ENCODE peak calls at places on chromosome 20, in nine cellular contexts. One of them, this sample, is unnamed.

GRCh38 chr20:61733216-61733615 is 332.5 kb downstream of the TAF4 start:
- DNase-seq in keratinocyte: no peak
- DNase-seq in GDM1: no peak
- DNase-seq in activated CD4-positive, alpha-beta T cell treated with anti-CD3 and anti-CD28 coated beads for 24 hours: no peak
- DNase-seq in stimulated activated CD8-positive, alpha-beta memory T cell treated with anti-CD3 and anti-CD28 coated beads, Interleukin-15, amount 100 ng/mL, for 48 hours: no peak
- DNase-seq in stimulated activated CD4-positive, alpha-beta T cell treated with anti-CD3 and anti-CD28 coated beads, Interleukin-1b, Interleukin-23, amount 100 ng/mL, for 1 hour: no peak
- DNase-seq in activated naive CD4-positive, alpha-beta T cell treated with Interleukin-2 at 50 U/mL for 16 hours: no peak
- DNase-seq in mesothelial cell of epicardium: no peak
- DNase-seq in NCI-H1105: no peak
- DNase-seq in this sample: no peak

GRCh38 chr20:32538526-32538918 is 46.6 kb downstream of the NOL4L start:
- DNase-seq in keratinocyte: no peak
- DNase-seq in GDM1: no peak
- DNase-seq in activated CD4-positive, alpha-beta T cell treated with anti-CD3 and anti-CD28 coated beads for 24 hours: no peak
- DNase-seq in stimulated activated CD8-positive, alpha-beta memory T cell treated with anti-CD3 and anti-CD28 coated beads, Interleukin-15, amount 100 ng/mL, for 48 hours: no peak
- DNase-seq in stimulated activated CD4-positive, alpha-beta T cell treated with anti-CD3 and anti-CD28 coated beads, Interleukin-1b, Interleukin-23, amount 100 ng/mL, for 1 hour: no peak
- DNase-seq in activated naive CD4-positive, alpha-beta T cell treated with Interleukin-2 at 50 U/mL for 16 hours: peak
- DNase-seq in mesothelial cell of epicardium: no peak
- DNase-seq in NCI-H1105: no peak
- DNase-seq in this sample: no peak

GRCh38 chr20:51236396-51236795 is 213.5 kb upstream of the KCNG1 start:
- DNase-seq in keratinocyte: no peak
- DNase-seq in GDM1: no peak
- DNase-seq in activated CD4-positive, alpha-beta T cell treated with anti-CD3 and anti-CD28 coated beads for 24 hours: no peak
- DNase-seq in stimulated activated CD8-positive, alpha-beta memory T cell treated with anti-CD3 and anti-CD28 coated beads, Interleukin-15, amount 100 ng/mL, for 48 hours: no peak
- DNase-seq in stimulated activated CD4-positive, alpha-beta T cell treated with anti-CD3 and anti-CD28 coated beads, Interleukin-1b, Interleukin-23, amount 100 ng/mL, for 1 hour: no peak
- DNase-seq in activated naive CD4-positive, alpha-beta T cell treated with Interleukin-2 at 50 U/mL for 16 hours: no peak
- DNase-seq in mesothelial cell of epicardium: no peak
- DNase-seq in NCI-H1105: no peak
- DNase-seq in this sample: no peak

GRCh38 chr20:32564921-32565734 is 20.0 kb downstream of the NOL4L start:
- DNase-seq in keratinocyte: no peak
- DNase-seq in GDM1: no peak
- DNase-seq in activated CD4-positive, alpha-beta T cell treated with anti-CD3 and anti-CD28 coated beads for 24 hours: no peak
- DNase-seq in stimulated activated CD8-positive, alpha-beta memory T cell treated with anti-CD3 and anti-CD28 coated beads, Interleukin-15, amount 100 ng/mL, for 48 hours: no peak
- DNase-seq in stimulated activated CD4-positive, alpha-beta T cell treated with anti-CD3 and anti-CD28 coated beads, Interleukin-1b, Interleukin-23, amount 100 ng/mL, for 1 hour: no peak
- DNase-seq in activated naive CD4-positive, alpha-beta T cell treated with Interleukin-2 at 50 U/mL for 16 hours: no peak
- DNase-seq in mesothelial cell of epicardium: no peak
- DNase-seq in NCI-H1105: no peak
- DNase-seq in this sample: no peak

GRCh38 chr20:57579331-57579897 is 18.5 kb downstream of the PCK1 start:
- DNase-seq in keratinocyte: no peak
- DNase-seq in GDM1: no peak
- DNase-seq in activated CD4-positive, alpha-beta T cell treated with anti-CD3 and anti-CD28 coated beads for 24 hours: no peak
- DNase-seq in stimulated activated CD8-positive, alpha-beta memory T cell treated with anti-CD3 and anti-CD28 coated beads, Interleukin-15, amount 100 ng/mL, for 48 hours: no peak
- DNase-seq in stimulated activated CD4-positive, alpha-beta T cell treated with anti-CD3 and anti-CD28 coated beads, Interleukin-1b, Interleukin-23, amount 100 ng/mL, for 1 hour: no peak
- DNase-seq in activated naive CD4-positive, alpha-beta T cell treated with Interleukin-2 at 50 U/mL for 16 hours: no peak
- DNase-seq in mesothelial cell of epicardium: no peak
- DNase-seq in NCI-H1105: no peak
- DNase-seq in this sample: no peak

GRCh38 chr20:32968833-32969241 is 35.4 kb downstream of the SUN5 start:
- DNase-seq in keratinocyte: no peak
- DNase-seq in GDM1: no peak
- DNase-seq in activated CD4-positive, alpha-beta T cell treated with anti-CD3 and anti-CD28 coated beads for 24 hours: no peak
- DNase-seq in stimulated activated CD8-positive, alpha-beta memory T cell treated with anti-CD3 and anti-CD28 coated beads, Interleukin-15, amount 100 ng/mL, for 48 hours: peak
- DNase-seq in stimulated activated CD4-positive, alpha-beta T cell treated with anti-CD3 and anti-CD28 coated beads, Interleukin-1b, Interleukin-23, amount 100 ng/mL, for 1 hour: no peak
- DNase-seq in activated naive CD4-positive, alpha-beta T cell treated with Interleukin-2 at 50 U/mL for 16 hours: peak
- DNase-seq in mesothelial cell of epicardium: no peak
- DNase-seq in NCI-H1105: no peak
- DNase-seq in this sample: no peak

GRCh38 chr20:4748847-4749246 is 27.1 kb downstream of the PRND start:
- DNase-seq in keratinocyte: no peak
- DNase-seq in GDM1: no peak
- DNase-seq in activated CD4-positive, alpha-beta T cell treated with anti-CD3 and anti-CD28 coated beads for 24 hours: no peak
- DNase-seq in stimulated activated CD8-positive, alpha-beta memory T cell treated with anti-CD3 and anti-CD28 coated beads, Interleukin-15, amount 100 ng/mL, for 48 hours: no peak
- DNase-seq in stimulated activated CD4-positive, alpha-beta T cell treated with anti-CD3 and anti-CD28 coated beads, Interleukin-1b, Interleukin-23, amount 100 ng/mL, for 1 hour: no peak
- DNase-seq in activated naive CD4-positive, alpha-beta T cell treated with Interleukin-2 at 50 U/mL for 16 hours: no peak
- DNase-seq in mesothelial cell of epicardium: no peak
- DNase-seq in NCI-H1105: no peak
- DNase-seq in this sample: no peak

GRCh38 chr20:62079166-62079565 is 13.5 kb upstream of the TAF4 start:
- DNase-seq in keratinocyte: no peak
- DNase-seq in GDM1: no peak
- DNase-seq in activated CD4-positive, alpha-beta T cell treated with anti-CD3 and anti-CD28 coated beads for 24 hours: no peak
- DNase-seq in stimulated activated CD8-positive, alpha-beta memory T cell treated with anti-CD3 and anti-CD28 coated beads, Interleukin-15, amount 100 ng/mL, for 48 hours: no peak
- DNase-seq in stimulated activated CD4-positive, alpha-beta T cell treated with anti-CD3 and anti-CD28 coated beads, Interleukin-1b, Interleukin-23, amount 100 ng/mL, for 1 hour: no peak
- DNase-seq in activated naive CD4-positive, alpha-beta T cell treated with Interleukin-2 at 50 U/mL for 16 hours: no peak
- DNase-seq in mesothelial cell of epicardium: no peak
- DNase-seq in NCI-H1105: no peak
- DNase-seq in this sample: no peak

GRCh38 chr20:20505554-20505953 is 137.7 kb downstream of the INSM1 start:
- DNase-seq in keratinocyte: no peak
- DNase-seq in GDM1: no peak
- DNase-seq in activated CD4-positive, alpha-beta T cell treated with anti-CD3 and anti-CD28 coated beads for 24 hours: no peak
- DNase-seq in stimulated activated CD8-positive, alpha-beta memory T cell treated with anti-CD3 and anti-CD28 coated beads, Interleukin-15, amount 100 ng/mL, for 48 hours: no peak
- DNase-seq in stimulated activated CD4-positive, alpha-beta T cell treated with anti-CD3 and anti-CD28 coated beads, Interleukin-1b, Interleukin-23, amount 100 ng/mL, for 1 hour: no peak
- DNase-seq in activated naive CD4-positive, alpha-beta T cell treated with Interleukin-2 at 50 U/mL for 16 hours: no peak
- DNase-seq in mesothelial cell of epicardium: no peak
- DNase-seq in NCI-H1105: no peak
- DNase-seq in this sample: no peak

GRCh38 chr20:23646106-23646958 is 8.6 kb upstream of the CST3 start:
- DNase-seq in keratinocyte: no peak
- DNase-seq in GDM1: no peak
- DNase-seq in activated CD4-positive, alpha-beta T cell treated with anti-CD3 and anti-CD28 coated beads for 24 hours: no peak
- DNase-seq in stimulated activated CD8-positive, alpha-beta memory T cell treated with anti-CD3 and anti-CD28 coated beads, Interleukin-15, amount 100 ng/mL, for 48 hours: no peak
- DNase-seq in stimulated activated CD4-positive, alpha-beta T cell treated with anti-CD3 and anti-CD28 coated beads, Interleukin-1b, Interleukin-23, amount 100 ng/mL, for 1 hour: no peak
- DNase-seq in activated naive CD4-positive, alpha-beta T cell treated with Interleukin-2 at 50 U/mL for 16 hours: no peak
- DNase-seq in mesothelial cell of epicardium: no peak
- DNase-seq in NCI-H1105: no peak
- DNase-seq in this sample: no peak

GRCh38 chr20:61803903-61804804 is 261.5 kb downstream of the TAF4 start:
- DNase-seq in keratinocyte: no peak
- DNase-seq in GDM1: no peak
- DNase-seq in activated CD4-positive, alpha-beta T cell treated with anti-CD3 and anti-CD28 coated beads for 24 hours: no peak
- DNase-seq in stimulated activated CD8-positive, alpha-beta memory T cell treated with anti-CD3 and anti-CD28 coated beads, Interleukin-15, amount 100 ng/mL, for 48 hours: no peak
- DNase-seq in stimulated activated CD4-positive, alpha-beta T cell treated with anti-CD3 and anti-CD28 coated beads, Interleukin-1b, Interleukin-23, amount 100 ng/mL, for 1 hour: no peak
- DNase-seq in activated naive CD4-positive, alpha-beta T cell treated with Interleukin-2 at 50 U/mL for 16 hours: no peak
- DNase-seq in mesothelial cell of epicardium: peak
- DNase-seq in NCI-H1105: no peak
- DNase-seq in this sample: no peak

GRCh38 chr20:62704341-62704948 is 4.2 kb upstream of the NTSR1 start:
- DNase-seq in keratinocyte: peak
- DNase-seq in GDM1: no peak
- DNase-seq in activated CD4-positive, alpha-beta T cell treated with anti-CD3 and anti-CD28 coated beads for 24 hours: no peak
- DNase-seq in stimulated activated CD8-positive, alpha-beta memory T cell treated with anti-CD3 and anti-CD28 coated beads, Interleukin-15, amount 100 ng/mL, for 48 hours: no peak
- DNase-seq in stimulated activated CD4-positive, alpha-beta T cell treated with anti-CD3 and anti-CD28 coated beads, Interleukin-1b, Interleukin-23, amount 100 ng/mL, for 1 hour: no peak
- DNase-seq in activated naive CD4-positive, alpha-beta T cell treated with Interleukin-2 at 50 U/mL for 16 hours: no peak
- DNase-seq in mesothelial cell of epicardium: peak
- DNase-seq in NCI-H1105: peak
- DNase-seq in this sample: peak

GRCh38 chr20:59020938-59021551 is 1.8 kb downstream of the TUBB1 start:
- DNase-seq in keratinocyte: no peak
- DNase-seq in GDM1: no peak
- DNase-seq in activated CD4-positive, alpha-beta T cell treated with anti-CD3 and anti-CD28 coated beads for 24 hours: no peak
- DNase-seq in stimulated activated CD8-positive, alpha-beta memory T cell treated with anti-CD3 and anti-CD28 coated beads, Interleukin-15, amount 100 ng/mL, for 48 hours: no peak
- DNase-seq in stimulated activated CD4-positive, alpha-beta T cell treated with anti-CD3 and anti-CD28 coated beads, Interleukin-1b, Interleukin-23, amount 100 ng/mL, for 1 hour: no peak
- DNase-seq in activated naive CD4-positive, alpha-beta T cell treated with Interleukin-2 at 50 U/mL for 16 hours: no peak
- DNase-seq in mesothelial cell of epicardium: no peak
- DNase-seq in NCI-H1105: no peak
- DNase-seq in this sample: peak

GRCh38 chr20:20360464-20360863 is 7.4 kb upstream of the INSM1 start:
- DNase-seq in keratinocyte: peak
- DNase-seq in GDM1: peak
- DNase-seq in activated CD4-positive, alpha-beta T cell treated with anti-CD3 and anti-CD28 coated beads for 24 hours: no peak
- DNase-seq in stimulated activated CD8-positive, alpha-beta memory T cell treated with anti-CD3 and anti-CD28 coated beads, Interleukin-15, amount 100 ng/mL, for 48 hours: no peak
- DNase-seq in stimulated activated CD4-positive, alpha-beta T cell treated with anti-CD3 and anti-CD28 coated beads, Interleukin-1b, Interleukin-23, amount 100 ng/mL, for 1 hour: no peak
- DNase-seq in activated naive CD4-positive, alpha-beta T cell treated with Interleukin-2 at 50 U/mL for 16 hours: peak
- DNase-seq in mesothelial cell of epicardium: no peak
- DNase-seq in NCI-H1105: peak
- DNase-seq in this sample: no peak

GRCh38 chr20:15930324-15931305 is 642.6 kb downstream of the KIF16B start:
- DNase-seq in keratinocyte: no peak
- DNase-seq in GDM1: no peak
- DNase-seq in activated CD4-positive, alpha-beta T cell treated with anti-CD3 and anti-CD28 coated beads for 24 hours: no peak
- DNase-seq in stimulated activated CD8-positive, alpha-beta memory T cell treated with anti-CD3 and anti-CD28 coated beads, Interleukin-15, amount 100 ng/mL, for 48 hours: no peak
- DNase-seq in stimulated activated CD4-positive, alpha-beta T cell treated with anti-CD3 and anti-CD28 coated beads, Interleukin-1b, Interleukin-23, amount 100 ng/mL, for 1 hour: no peak
- DNase-seq in activated naive CD4-positive, alpha-beta T cell treated with Interleukin-2 at 50 U/mL for 16 hours: no peak
- DNase-seq in mesothelial cell of epicardium: no peak
- DNase-seq in NCI-H1105: peak
- DNase-seq in this sample: no peak

GRCh38 chr20:10848810-10849370 is 175.1 kb upstream of the JAG1 start:
- DNase-seq in keratinocyte: peak
- DNase-seq in GDM1: no peak
- DNase-seq in activated CD4-positive, alpha-beta T cell treated with anti-CD3 and anti-CD28 coated beads for 24 hours: no peak
- DNase-seq in stimulated activated CD8-positive, alpha-beta memory T cell treated with anti-CD3 and anti-CD28 coated beads, Interleukin-15, amount 100 ng/mL, for 48 hours: no peak
- DNase-seq in stimulated activated CD4-positive, alpha-beta T cell treated with anti-CD3 and anti-CD28 coated beads, Interleukin-1b, Interleukin-23, amount 100 ng/mL, for 1 hour: no peak
- DNase-seq in activated naive CD4-positive, alpha-beta T cell treated with Interleukin-2 at 50 U/mL for 16 hours: no peak
- DNase-seq in mesothelial cell of epicardium: no peak
- DNase-seq in NCI-H1105: no peak
- DNase-seq in this sample: peak

GRCh38 chr20:53794529-53795115 is 201.0 kb upstream of the ZNF217 start:
- DNase-seq in keratinocyte: no peak
- DNase-seq in GDM1: no peak
- DNase-seq in activated CD4-positive, alpha-beta T cell treated with anti-CD3 and anti-CD28 coated beads for 24 hours: no peak
- DNase-seq in stimulated activated CD8-positive, alpha-beta memory T cell treated with anti-CD3 and anti-CD28 coated beads, Interleukin-15, amount 100 ng/mL, for 48 hours: no peak
- DNase-seq in stimulated activated CD4-positive, alpha-beta T cell treated with anti-CD3 and anti-CD28 coated beads, Interleukin-1b, Interleukin-23, amount 100 ng/mL, for 1 hour: no peak
- DNase-seq in activated naive CD4-positive, alpha-beta T cell treated with Interleukin-2 at 50 U/mL for 16 hours: no peak
- DNase-seq in mesothelial cell of epicardium: no peak
- DNase-seq in NCI-H1105: no peak
- DNase-seq in this sample: no peak

GRCh38 chr20:48773837-48774418 is 53.9 kb downstream of the PREX1 start:
- DNase-seq in keratinocyte: no peak
- DNase-seq in GDM1: no peak
- DNase-seq in activated CD4-positive, alpha-beta T cell treated with anti-CD3 and anti-CD28 coated beads for 24 hours: no peak
- DNase-seq in stimulated activated CD8-positive, alpha-beta memory T cell treated with anti-CD3 and anti-CD28 coated beads, Interleukin-15, amount 100 ng/mL, for 48 hours: no peak
- DNase-seq in stimulated activated CD4-positive, alpha-beta T cell treated with anti-CD3 and anti-CD28 coated beads, Interleukin-1b, Interleukin-23, amount 100 ng/mL, for 1 hour: no peak
- DNase-seq in activated naive CD4-positive, alpha-beta T cell treated with Interleukin-2 at 50 U/mL for 16 hours: no peak
- DNase-seq in mesothelial cell of epicardium: no peak
- DNase-seq in NCI-H1105: no peak
- DNase-seq in this sample: no peak

GRCh38 chr20:20207872-20208271 is 155.5 kb downstream of the CFAP61 start:
- DNase-seq in keratinocyte: no peak
- DNase-seq in GDM1: no peak
- DNase-seq in activated CD4-positive, alpha-beta T cell treated with anti-CD3 and anti-CD28 coated beads for 24 hours: no peak
- DNase-seq in stimulated activated CD8-positive, alpha-beta memory T cell treated with anti-CD3 and anti-CD28 coated beads, Interleukin-15, amount 100 ng/mL, for 48 hours: no peak
- DNase-seq in stimulated activated CD4-positive, alpha-beta T cell treated with anti-CD3 and anti-CD28 coated beads, Interleukin-1b, Interleukin-23, amount 100 ng/mL, for 1 hour: no peak
- DNase-seq in activated naive CD4-positive, alpha-beta T cell treated with Interleukin-2 at 50 U/mL for 16 hours: no peak
- DNase-seq in mesothelial cell of epicardium: no peak
- DNase-seq in NCI-H1105: no peak
- DNase-seq in this sample: no peak

GRCh38 chr20:57601211-57601570 is 19.0 kb downstream of the ZBP1 start:
- DNase-seq in keratinocyte: no peak
- DNase-seq in GDM1: no peak
- DNase-seq in activated CD4-positive, alpha-beta T cell treated with anti-CD3 and anti-CD28 coated beads for 24 hours: no peak
- DNase-seq in stimulated activated CD8-positive, alpha-beta memory T cell treated with anti-CD3 and anti-CD28 coated beads, Interleukin-15, amount 100 ng/mL, for 48 hours: no peak
- DNase-seq in stimulated activated CD4-positive, alpha-beta T cell treated with anti-CD3 and anti-CD28 coated beads, Interleukin-1b, Interleukin-23, amount 100 ng/mL, for 1 hour: no peak
- DNase-seq in activated naive CD4-positive, alpha-beta T cell treated with Interleukin-2 at 50 U/mL for 16 hours: no peak
- DNase-seq in mesothelial cell of epicardium: no peak
- DNase-seq in NCI-H1105: no peak
- DNase-seq in this sample: no peak

GRCh38 chr20:57385940-57386339 is 5.3 kb upstream of the RBM38 start:
- DNase-seq in keratinocyte: no peak
- DNase-seq in GDM1: no peak
- DNase-seq in activated CD4-positive, alpha-beta T cell treated with anti-CD3 and anti-CD28 coated beads for 24 hours: no peak
- DNase-seq in stimulated activated CD8-positive, alpha-beta memory T cell treated with anti-CD3 and anti-CD28 coated beads, Interleukin-15, amount 100 ng/mL, for 48 hours: no peak
- DNase-seq in stimulated activated CD4-positive, alpha-beta T cell treated with anti-CD3 and anti-CD28 coated beads, Interleukin-1b, Interleukin-23, amount 100 ng/mL, for 1 hour: no peak
- DNase-seq in activated naive CD4-positive, alpha-beta T cell treated with Interleukin-2 at 50 U/mL for 16 hours: no peak
- DNase-seq in mesothelial cell of epicardium: no peak
- DNase-seq in NCI-H1105: no peak
- DNase-seq in this sample: no peak

GRCh38 chr20:45345104-45345936 is 2.9 kb downstream of the SDC4 start:
- DNase-seq in keratinocyte: no peak
- DNase-seq in GDM1: no peak
- DNase-seq in activated CD4-positive, alpha-beta T cell treated with anti-CD3 and anti-CD28 coated beads for 24 hours: no peak
- DNase-seq in stimulated activated CD8-positive, alpha-beta memory T cell treated with anti-CD3 and anti-CD28 coated beads, Interleukin-15, amount 100 ng/mL, for 48 hours: no peak
- DNase-seq in stimulated activated CD4-positive, alpha-beta T cell treated with anti-CD3 and anti-CD28 coated beads, Interleukin-1b, Interleukin-23, amount 100 ng/mL, for 1 hour: no peak
- DNase-seq in activated naive CD4-positive, alpha-beta T cell treated with Interleukin-2 at 50 U/mL for 16 hours: no peak
- DNase-seq in mesothelial cell of epicardium: no peak
- DNase-seq in NCI-H1105: no peak
- DNase-seq in this sample: no peak

GRCh38 chr20:22333885-22334545 is 250.4 kb downstream of the FOXA2 start:
- DNase-seq in keratinocyte: no peak
- DNase-seq in GDM1: peak
- DNase-seq in activated CD4-positive, alpha-beta T cell treated with anti-CD3 and anti-CD28 coated beads for 24 hours: peak
- DNase-seq in stimulated activated CD8-positive, alpha-beta memory T cell treated with anti-CD3 and anti-CD28 coated beads, Interleukin-15, amount 100 ng/mL, for 48 hours: peak
- DNase-seq in stimulated activated CD4-positive, alpha-beta T cell treated with anti-CD3 and anti-CD28 coated beads, Interleukin-1b, Interleukin-23, amount 100 ng/mL, for 1 hour: peak
- DNase-seq in activated naive CD4-positive, alpha-beta T cell treated with Interleukin-2 at 50 U/mL for 16 hours: peak
- DNase-seq in mesothelial cell of epicardium: peak
- DNase-seq in NCI-H1105: peak
- DNase-seq in this sample: no peak

GRCh38 chr20:62952373-62953166 is at the start of gene SLC17A9:
- DNase-seq in keratinocyte: no peak
- DNase-seq in GDM1: peak
- DNase-seq in activated CD4-positive, alpha-beta T cell treated with anti-CD3 and anti-CD28 coated beads for 24 hours: no peak
- DNase-seq in stimulated activated CD8-positive, alpha-beta memory T cell treated with anti-CD3 and anti-CD28 coated beads, Interleukin-15, amount 100 ng/mL, for 48 hours: peak
- DNase-seq in stimulated activated CD4-positive, alpha-beta T cell treated with anti-CD3 and anti-CD28 coated beads, Interleukin-1b, Interleukin-23, amount 100 ng/mL, for 1 hour: no peak
- DNase-seq in activated naive CD4-positive, alpha-beta T cell treated with Interleukin-2 at 50 U/mL for 16 hours: peak
- DNase-seq in mesothelial cell of epicardium: no peak
- DNase-seq in NCI-H1105: no peak
- DNase-seq in this sample: no peak

GRCh38 chr20:6265204-6265904 is 142.5 kb upstream of the FERMT1 start:
- DNase-seq in keratinocyte: no peak
- DNase-seq in GDM1: no peak
- DNase-seq in activated CD4-positive, alpha-beta T cell treated with anti-CD3 and anti-CD28 coated beads for 24 hours: no peak
- DNase-seq in stimulated activated CD8-positive, alpha-beta memory T cell treated with anti-CD3 and anti-CD28 coated beads, Interleukin-15, amount 100 ng/mL, for 48 hours: no peak
- DNase-seq in stimulated activated CD4-positive, alpha-beta T cell treated with anti-CD3 and anti-CD28 coated beads, Interleukin-1b, Interleukin-23, amount 100 ng/mL, for 1 hour: no peak
- DNase-seq in activated naive CD4-positive, alpha-beta T cell treated with Interleukin-2 at 50 U/mL for 16 hours: no peak
- DNase-seq in mesothelial cell of epicardium: no peak
- DNase-seq in NCI-H1105: peak
- DNase-seq in this sample: no peak

GRCh38 chr20:50527068-50527605 is 17.0 kb downstream of the PTPN1 start:
- DNase-seq in keratinocyte: no peak
- DNase-seq in GDM1: no peak
- DNase-seq in activated CD4-positive, alpha-beta T cell treated with anti-CD3 and anti-CD28 coated beads for 24 hours: no peak
- DNase-seq in stimulated activated CD8-positive, alpha-beta memory T cell treated with anti-CD3 and anti-CD28 coated beads, Interleukin-15, amount 100 ng/mL, for 48 hours: no peak
- DNase-seq in stimulated activated CD4-positive, alpha-beta T cell treated with anti-CD3 and anti-CD28 coated beads, Interleukin-1b, Interleukin-23, amount 100 ng/mL, for 1 hour: no peak
- DNase-seq in activated naive CD4-positive, alpha-beta T cell treated with Interleukin-2 at 50 U/mL for 16 hours: no peak
- DNase-seq in mesothelial cell of epicardium: no peak
- DNase-seq in NCI-H1105: no peak
- DNase-seq in this sample: no peak

GRCh38 chr20:33884633-33885032 is 73.5 kb downstream of the CHMP4B start:
- DNase-seq in keratinocyte: no peak
- DNase-seq in GDM1: no peak
- DNase-seq in activated CD4-positive, alpha-beta T cell treated with anti-CD3 and anti-CD28 coated beads for 24 hours: no peak
- DNase-seq in stimulated activated CD8-positive, alpha-beta memory T cell treated with anti-CD3 and anti-CD28 coated beads, Interleukin-15, amount 100 ng/mL, for 48 hours: no peak
- DNase-seq in stimulated activated CD4-positive, alpha-beta T cell treated with anti-CD3 and anti-CD28 coated beads, Interleukin-1b, Interleukin-23, amount 100 ng/mL, for 1 hour: no peak
- DNase-seq in activated naive CD4-positive, alpha-beta T cell treated with Interleukin-2 at 50 U/mL for 16 hours: no peak
- DNase-seq in mesothelial cell of epicardium: no peak
- DNase-seq in NCI-H1105: no peak
- DNase-seq in this sample: no peak

GRCh38 chr20:41136336-41136694 is 1.0 kb upstream of the PLCG1 start:
- DNase-seq in keratinocyte: no peak
- DNase-seq in GDM1: no peak
- DNase-seq in activated CD4-positive, alpha-beta T cell treated with anti-CD3 and anti-CD28 coated beads for 24 hours: no peak
- DNase-seq in stimulated activated CD8-positive, alpha-beta memory T cell treated with anti-CD3 and anti-CD28 coated beads, Interleukin-15, amount 100 ng/mL, for 48 hours: no peak
- DNase-seq in stimulated activated CD4-positive, alpha-beta T cell treated with anti-CD3 and anti-CD28 coated beads, Interleukin-1b, Interleukin-23, amount 100 ng/mL, for 1 hour: no peak
- DNase-seq in activated naive CD4-positive, alpha-beta T cell treated with Interleukin-2 at 50 U/mL for 16 hours: no peak
- DNase-seq in mesothelial cell of epicardium: peak
- DNase-seq in NCI-H1105: no peak
- DNase-seq in this sample: no peak

GRCh38 chr20:62804021-62804631 is 509 bp upstream of the OGFR start:
- DNase-seq in keratinocyte: no peak
- DNase-seq in GDM1: no peak
- DNase-seq in activated CD4-positive, alpha-beta T cell treated with anti-CD3 and anti-CD28 coated beads for 24 hours: no peak
- DNase-seq in stimulated activated CD8-positive, alpha-beta memory T cell treated with anti-CD3 and anti-CD28 coated beads, Interleukin-15, amount 100 ng/mL, for 48 hours: no peak
- DNase-seq in stimulated activated CD4-positive, alpha-beta T cell treated with anti-CD3 and anti-CD28 coated beads, Interleukin-1b, Interleukin-23, amount 100 ng/mL, for 1 hour: no peak
- DNase-seq in activated naive CD4-positive, alpha-beta T cell treated with Interleukin-2 at 50 U/mL for 16 hours: no peak
- DNase-seq in mesothelial cell of epicardium: no peak
- DNase-seq in NCI-H1105: no peak
- DNase-seq in this sample: no peak

GRCh38 chr20:9392892-9393857 is 121.2 kb upstream of the LAMP5 start:
- DNase-seq in keratinocyte: no peak
- DNase-seq in GDM1: no peak
- DNase-seq in activated CD4-positive, alpha-beta T cell treated with anti-CD3 and anti-CD28 coated beads for 24 hours: no peak
- DNase-seq in stimulated activated CD8-positive, alpha-beta memory T cell treated with anti-CD3 and anti-CD28 coated beads, Interleukin-15, amount 100 ng/mL, for 48 hours: no peak
- DNase-seq in stimulated activated CD4-positive, alpha-beta T cell treated with anti-CD3 and anti-CD28 coated beads, Interleukin-1b, Interleukin-23, amount 100 ng/mL, for 1 hour: no peak
- DNase-seq in activated naive CD4-positive, alpha-beta T cell treated with Interleukin-2 at 50 U/mL for 16 hours: no peak
- DNase-seq in mesothelial cell of epicardium: no peak
- DNase-seq in NCI-H1105: peak
- DNase-seq in this sample: no peak

GRCh38 chr20:62482970-62483369 is 7.2 kb upstream of the GATA5 start:
- DNase-seq in keratinocyte: no peak
- DNase-seq in GDM1: no peak
- DNase-seq in activated CD4-positive, alpha-beta T cell treated with anti-CD3 and anti-CD28 coated beads for 24 hours: no peak
- DNase-seq in stimulated activated CD8-positive, alpha-beta memory T cell treated with anti-CD3 and anti-CD28 coated beads, Interleukin-15, amount 100 ng/mL, for 48 hours: no peak
- DNase-seq in stimulated activated CD4-positive, alpha-beta T cell treated with anti-CD3 and anti-CD28 coated beads, Interleukin-1b, Interleukin-23, amount 100 ng/mL, for 1 hour: no peak
- DNase-seq in activated naive CD4-positive, alpha-beta T cell treated with Interleukin-2 at 50 U/mL for 16 hours: no peak
- DNase-seq in mesothelial cell of epicardium: no peak
- DNase-seq in NCI-H1105: no peak
- DNase-seq in this sample: no peak